ENCODE peak calls at places on chromosomes 7 and 10, in six cellular contexts. W is A549, X is GM12878, B is K562, E is endothelial cell of umbilical vein, Q is HepG2. C is an unnamed sample.
A peak's percentile ranks its signal among the peaks of the same experiment; 100 is the strongest.

GRCh38 chr7:98930921-98931320 is 52.6 kb downstream of the TRRAP start:
- DNase-seq in B (no peak), W (no peak), E (peak; percentile 8), Q (no peak), X (peak; percentile 93), C (no peak)

GRCh38 chr7:113256883-113257531 is 138.7 kb upstream of the SMIM30 start:
- DNase-seq in E (no peak), Q (no peak), W (no peak), X (no peak), B (no peak), C (peak; percentile 10)

GRCh38 chr10:3391657-3392056 is 219.1 kb upstream of the PITRM1 start:
- DNase-seq in W (no peak), E (no peak), B (no peak), Q (no peak), X (no peak), C (no peak)

GRCh38 chr7:76278540-76278939 is 23.9 kb upstream of the HSPB1 start:
- DNase-seq in Q (no peak), X (no peak), B (peak; percentile 53), E (no peak), W (no peak), C (peak; percentile 58)

GRCh38 chr10:3532644-3533043 is 252.4 kb downstream of the KLF6 start:
- DNase-seq in X (no peak), Q (no peak), W (peak; percentile 37), B (no peak), E (no peak), C (peak; percentile 50)

GRCh38 chr7:157646551-157646950 is 309.7 kb downstream of the DNAJB6 start:
- DNase-seq in W (no peak), Q (no peak), X (no peak), E (no peak), B (no peak), C (no peak)

GRCh38 chr10:27959093-27959715 is 39.7 kb downstream of the ODAD2 start:
- DNase-seq in Q (no peak), X (no peak), W (no peak), E (no peak), B (no peak), C (no peak)

GRCh38 chr10:15046626-15047025 is 2.9 kb downstream of the OLAH start:
- DNase-seq in E (no peak), B (no peak), X (no peak), W (no peak), Q (no peak), C (no peak)

GRCh38 chr7:82164813-82165212 is 278.8 kb downstream of the CACNA2D1 start:
- DNase-seq in E (peak; percentile 28), W (no peak), X (no peak), Q (no peak), B (no peak), C (no peak)

GRCh38 chr10:91880310-91880709 is 29.0 kb downstream of the FGFBP3 start:
- DNase-seq in E (no peak), W (no peak), X (no peak), Q (no peak), B (no peak), C (peak; percentile 41)

GRCh38 chr10:74641659-74642058 is 184.7 kb upstream of the KAT6B start:
- DNase-seq in E (no peak), B (no peak), W (no peak), Q (no peak), X (no peak), C (no peak)

GRCh38 chr7:111985802-111986201 is 220.4 kb downstream of the DOCK4 start:
- DNase-seq in X (no peak), W (no peak), Q (no peak), E (no peak), B (no peak), C (no peak)

GRCh38 chr10:1944487-1944886 is 207.2 kb upstream of the ADARB2 start:
- DNase-seq in X (no peak), E (no peak), W (no peak), B (no peak), Q (no peak), C (no peak)

GRCh38 chr10:5945203-5945534 is 32.2 kb downstream of the IL15RA start:
- DNase-seq in B (no peak), Q (no peak), E (no peak), X (no peak), W (no peak), C (no peak)

GRCh38 chr7:99363286-99363685 is 11.2 kb upstream of the ARPC1B start:
- DNase-seq in W (no peak), X (no peak), B (no peak), E (no peak), Q (no peak), C (no peak)

GRCh38 chr10:107492389-107492788 is 327.9 kb upstream of the SORCS1 start:
- DNase-seq in B (no peak), X (no peak), E (no peak), Q (peak; percentile 3), W (no peak), C (no peak)

GRCh38 chr7:54960517-54960916 is 58.3 kb upstream of the EGFR start:
- DNase-seq in Q (no peak), X (no peak), W (no peak), E (peak; percentile 7), B (no peak), C (peak; percentile 9)

GRCh38 chr7:85160223-85160622 is 26.6 kb downstream of the SEMA3D start:
- DNase-seq in X (peak; percentile 30), W (no peak), B (no peak), Q (no peak), E (peak; percentile 30), C (no peak)

GRCh38 chr10:18472977-18473376 is 178.4 kb downstream of the NSUN6 start:
- DNase-seq in B (peak; percentile 21), Q (no peak), E (no peak), X (no peak), W (no peak), C (peak; percentile 1)

GRCh38 chr7:128136215-128136597 is 104.9 kb upstream of the LEP start:
- DNase-seq in W (peak; percentile 30), E (no peak), B (no peak), X (no peak), Q (no peak), C (no peak)

GRCh38 chr7:139840776-139841175 is 11.7 kb downstream of the TBXAS1 start:
- DNase-seq in Q (no peak), X (no peak), B (no peak), E (no peak), W (no peak), C (no peak)

GRCh38 chr7:33677556-33677955 is 227.8 kb upstream of the BMPER start:
- DNase-seq in X (no peak), W (no peak), B (no peak), E (no peak), Q (no peak), C (no peak)

GRCh38 chr7:57308631-57309408 is 141.2 kb upstream of the ZNF716 start:
- DNase-seq in Q (no peak), B (peak; percentile 40), W (no peak), X (no peak), E (no peak), C (peak; percentile 57)

GRCh38 chr10:22103701-22104100 is 100.2 kb upstream of the DNAJC1 start:
- DNase-seq in X (no peak), Q (no peak), E (peak; percentile 11), B (peak; percentile 26), W (peak; percentile 15), C (peak; percentile 5)

GRCh38 chr10:122362621-122363020 is 11.9 kb upstream of the PLEKHA1 start:
- DNase-seq in Q (no peak), E (no peak), X (no peak), W (no peak), B (no peak), C (no peak)

GRCh38 chr7:36075561-36075960 is 77.5 kb upstream of the EEPD1 start:
- DNase-seq in Q (no peak), X (no peak), B (no peak), W (no peak), E (no peak), C (no peak)

GRCh38 chr10:18505719-18506118 is 145.7 kb downstream of the NSUN6 start:
- DNase-seq in X (no peak), W (no peak), B (no peak), E (no peak), Q (no peak), C (no peak)

GRCh38 chr7:107779647-107780099 is 23.4 kb downstream of the SLC26A3 start:
- DNase-seq in E (no peak), W (no peak), X (no peak), Q (peak; percentile 96), B (no peak), C (no peak)

GRCh38 chr7:154942718-154943117 is 60.2 kb downstream of the PAXIP1 start:
- DNase-seq in Q (no peak), W (no peak), E (no peak), B (no peak), X (no peak), C (no peak)

GRCh38 chr7:137652721-137653120 is 194.1 kb downstream of the DGKI start:
- DNase-seq in W (no peak), Q (no peak), X (no peak), B (no peak), E (no peak), C (no peak)

GRCh38 chr10:92747600-92747999 is 57.8 kb downstream of the HHEX start:
- DNase-seq in X (no peak), Q (peak; percentile 47), E (no peak), W (no peak), B (no peak), C (no peak)

GRCh38 chr10:71252195-71252594 is 39.8 kb downstream of the UNC5B start:
- DNase-seq in W (no peak), B (no peak), X (no peak), E (no peak), Q (no peak), C (no peak)
- TF ChIP-seq POLR2A in W (no peak), B (no peak), X (no peak), E (no peak), Q (no peak), C (no peak)

GRCh38 chr10:124612611-124613498 is 131.3 kb downstream of the FAM53B start:
- DNase-seq in W (no peak), B (peak; percentile 65), E (peak; percentile 48), Q (peak; percentile 49), X (no peak), C (peak; percentile 84)

GRCh38 chr10:124614003-124614659 is 130.0 kb downstream of the FAM53B start:
- DNase-seq in X (peak; percentile 58), W (no peak), E (no peak), B (no peak), Q (no peak), C (no peak)

GRCh38 chr10:124609698-124610097 is 134.5 kb downstream of the FAM53B start:
- DNase-seq in E (no peak), X (no peak), B (no peak), Q (peak; percentile 42), W (no peak), C (no peak)

GRCh38 chr10:124615259-124615658 is 128.9 kb downstream of the FAM53B start:
- DNase-seq in B (no peak), X (no peak), W (no peak), E (no peak), Q (no peak), C (no peak)

GRCh38 chr10:124611738-124612137 is 132.4 kb downstream of the FAM53B start:
- DNase-seq in W (no peak), Q (no peak), E (no peak), B (no peak), X (no peak), C (peak; percentile 99)
- TF ChIP-seq MYC in W (no peak), Q (no peak), E (no peak), B (no peak), X (no peak), C (peak; percentile 59)

GRCh38 chr7:1029637-1030443 is 14.5 kb upstream of the GPR146 start:
- DNase-seq in X (no peak), Q (no peak), E (no peak), B (no peak), W (no peak), C (no peak)
- TF ChIP-seq POLR2A in X (no peak), Q (no peak), E (no peak), B (no peak), W (no peak), C (no peak)

GRCh38 chr10:46220872-46221538 is 65.8 kb upstream of the ANTXRL start:
- DNase-seq in B (peak; percentile 38), W (no peak), Q (peak; percentile 11), X (no peak), E (no peak), C (peak; percentile 50)
- TF ChIP-seq MYC in B (no peak), W (no peak), Q (no peak), X (no peak), E (no peak), C (no peak)